ENCODE peak calls at places on chromosomes 11 and 22, in eight cellular contexts. R is GM13976; X is WTC11; S is fibroblast of pulmonary artery; L is CD8-positive, alpha-beta T cell; Y is lower lobe of right lung; W is cardiac muscle cell; F is heart left ventricle. H is an unnamed sample.

GRCh38 chr11:116687458-116688201 is 85.2 kb downstream of the BUD13 start:
- DNase-seq in R (no peak), X (peak; percentile 73), S (no peak), L (no peak), Y (no peak), W (no peak), F (no peak), H (no peak)

GRCh38 chr11:124724854-124725718 is 14.7 kb upstream of the NRGN start:
- DNase-seq in R (peak; percentile 53), X (no peak), S (no peak), L (no peak), Y (peak; percentile 83), W (no peak), F (peak; percentile 57), H (no peak)

GRCh38 chr11:75826463-75827220 is 11.6 kb downstream of the UVRAG start:
- DNase-seq in R (no peak), X (no peak), S (peak; percentile 73), L (no peak), Y (no peak), W (peak; percentile 70), F (no peak), H (no peak)

GRCh38 chr22:49617866-49618688 is 209.6 kb downstream of the BRD1 start:
- DNase-seq in R (no peak), X (peak; percentile 9), S (no peak), L (no peak), Y (no peak), W (no peak), F (no peak), H (no peak)

GRCh38 chr11:120178441-120179070 is 32.3 kb upstream of the OAF start:
- DNase-seq in R (peak; percentile 3), X (no peak), S (no peak), L (no peak), Y (no peak), W (no peak), F (no peak), H (no peak)

GRCh38 chr22:25622011-25622410 is 57.5 kb downstream of the GRK3 start:
- DNase-seq in R (no peak), X (no peak), S (peak; percentile 22), L (no peak), Y (no peak), W (peak; percentile 41), F (no peak), H (no peak)

GRCh38 chr11:61684870-61685610 is 4.8 kb downstream of the DAGLA start:
- DNase-seq in R (no peak), X (no peak), S (no peak), L (no peak), Y (no peak), W (no peak), F (no peak), H (no peak)

GRCh38 chr11:32231909-32232493 is 141.1 kb downstream of the RCN1 start:
- DNase-seq in R (peak; percentile 51), X (peak; percentile 64), S (peak; percentile 56), L (no peak), Y (no peak), W (peak; percentile 54), F (no peak), H (peak; percentile 48)

GRCh38 chr22:36344106-36344827 is 43.5 kb downstream of the MYH9 start:
- DNase-seq in R (no peak), X (no peak), S (no peak), L (no peak), Y (no peak), W (no peak), F (no peak), H (no peak)

GRCh38 chr11:63508009-63508408 is 2.1 kb downstream of the LGALS12 start:
- DNase-seq in R (peak; percentile 54), X (peak; percentile 68), S (no peak), L (no peak), Y (no peak), W (peak; percentile 65), F (peak; percentile 76), H (peak; percentile 35)

GRCh38 chr22:49639956-49640355 is 187.7 kb downstream of the BRD1 start:
- DNase-seq in R (no peak), X (no peak), S (no peak), L (no peak), Y (no peak), W (no peak), F (no peak), H (no peak)

GRCh38 chr11:126751242-126751641 is 249.3 kb downstream of the KIRREL3 start:
- DNase-seq in R (no peak), X (no peak), S (no peak), L (no peak), Y (no peak), W (no peak), F (no peak), H (no peak)

GRCh38 chr11:83663446-83663845 is 377.3 kb upstream of the CCDC90B start:
- DNase-seq in R (no peak), X (no peak), S (peak; percentile 0), L (no peak), Y (no peak), W (no peak), F (no peak), H (no peak)

GRCh38 chr11:11985016-11985715 is 23.3 kb downstream of the DKK3 start:
- DNase-seq in R (no peak), X (no peak), S (peak; percentile 77), L (no peak), Y (no peak), W (peak; percentile 75), F (no peak), H (peak; percentile 30)

GRCh38 chr11:28674432-28675076 is 566.4 kb downstream of the METTL15 start:
- DNase-seq in R (no peak), X (peak; percentile 56), S (peak; percentile 42), L (no peak), Y (no peak), W (peak; percentile 57), F (no peak), H (peak; percentile 61)

GRCh38 chr22:48276933-48277867 is 1514.8 kb downstream of the TBC1D22A start:
- DNase-seq in R (no peak), X (no peak), S (no peak), L (no peak), Y (no peak), W (no peak), F (no peak), H (no peak)

GRCh38 chr22:38614331-38615122 is 41.7 kb downstream of the FAM227A start:
- DNase-seq in R (peak; percentile 33), X (no peak), S (no peak), L (no peak), Y (no peak), W (no peak), F (no peak), H (no peak)

GRCh38 chr11:46920709-46921108 is 2.4 kb upstream of the LRP4 start:
- DNase-seq in R (no peak), X (no peak), S (peak; percentile 91), L (no peak), Y (no peak), W (peak; percentile 84), F (peak; percentile 40), H (peak; percentile 78)

GRCh38 chr22:37957232-37957631 is 3.7 kb downstream of the POLR2F start:
- DNase-seq in R (no peak), X (no peak), S (no peak), L (no peak), Y (no peak), W (no peak), F (no peak), H (no peak)

GRCh38 chr22:19579113-19579811 is 55.1 kb upstream of the CLDN5 start:
- DNase-seq in R (no peak), X (no peak), S (no peak), L (no peak), Y (no peak), W (no peak), F (no peak), H (no peak)

GRCh38 chr11:19367051-19367709 is 126.4 kb upstream of the E2F8 start:
- DNase-seq in R (no peak), X (no peak), S (peak; percentile 73), L (no peak), Y (no peak), W (no peak), F (no peak), H (peak; percentile 33)

GRCh38 chr11:9057888-9058287 is 33.5 kb downstream of the SCUBE2 start:
- DNase-seq in R (no peak), X (no peak), S (no peak), L (no peak), Y (no peak), W (no peak), F (no peak), H (no peak)

GRCh38 chr11:77473801-77474508 is at the start of gene PAK1:
- DNase-seq in R (peak; percentile 92), X (peak; percentile 95), S (peak; percentile 88), L (peak; percentile 87), Y (peak; percentile 93), W (peak; percentile 91), F (peak; percentile 86), H (peak; percentile 83)

GRCh38 chr11:3836903-3837302 is 3.9 kb downstream of the RHOG start:
- DNase-seq in R (peak; percentile 47), X (no peak), S (no peak), L (no peak), Y (peak; percentile 66), W (no peak), F (peak; percentile 72), H (no peak)

DNA sequence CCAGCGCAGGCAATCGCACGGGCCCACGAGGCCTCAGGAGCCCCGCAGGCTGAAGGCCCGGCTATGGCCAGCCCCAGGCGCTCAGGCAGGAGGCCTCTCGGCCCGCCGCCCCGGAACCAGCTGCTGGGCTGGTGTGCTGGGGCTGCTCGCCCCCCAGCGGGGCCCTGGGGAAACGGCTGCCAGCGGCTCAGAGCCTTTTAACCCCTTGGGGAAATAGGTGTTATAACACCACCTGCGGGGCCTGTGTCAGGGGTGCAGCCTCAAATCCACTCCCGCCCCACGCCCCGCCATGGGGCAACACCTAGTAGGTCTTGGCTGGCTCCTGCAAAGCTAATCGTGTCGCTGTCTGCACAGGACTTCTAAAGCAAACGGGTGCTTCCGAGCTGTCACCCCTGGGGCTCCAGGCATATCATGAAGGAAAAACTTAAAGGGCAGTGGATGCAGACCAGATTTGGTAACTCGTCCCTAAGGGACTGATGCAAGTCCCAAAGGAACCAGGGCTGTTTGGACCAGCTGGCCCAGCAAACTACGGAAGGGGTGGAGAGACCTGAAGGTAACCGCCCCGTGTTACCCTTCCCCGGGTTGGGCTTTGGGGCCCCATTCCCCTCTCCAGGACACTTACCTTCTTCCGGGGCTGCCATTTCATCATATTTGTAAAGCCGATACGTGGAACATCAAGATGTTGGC is 237.2 kb downstream of the TTC28 start:
- DNase-seq in R (peak; percentile 92), X (peak; percentile 85), S (peak; percentile 81), L (peak; percentile 19), Y (peak; percentile 88), W (peak; percentile 89), F (peak; percentile 91), H (peak; percentile 24)
- TF ChIP-seq CTCF in R (peak; percentile 71), X (peak; percentile 41), S (peak; percentile 66), L (peak; percentile 56), Y (peak; percentile 89), W (peak; percentile 84), F (peak; percentile 83), H (peak; percentile 35)

GRCh38 chr11:104823638-104824037 is 74.6 kb downstream of the CASP12 start:
- DNase-seq in R (no peak), X (no peak), S (no peak), L (no peak), Y (no peak), W (no peak), F (no peak), H (no peak)
- TF ChIP-seq CTCF in R (no peak), X (no peak), S (no peak), L (no peak), Y (no peak), W (no peak), F (no peak), H (no peak)

GRCh38 chr11:13701506-13701905 is 33.0 kb downstream of the FAR1 start:
- DNase-seq in R (no peak), X (no peak), S (no peak), L (no peak), Y (no peak), W (no peak), F (no peak), H (no peak)
- TF ChIP-seq CTCF in R (no peak), X (no peak), S (no peak), L (no peak), Y (no peak), W (no peak), F (no peak), H (no peak)

GRCh38 chr22:30882974-30883533 is 85.5 kb downstream of the MORC2 start:
- DNase-seq in R (no peak), X (no peak), S (no peak), L (no peak), Y (peak; percentile 24), W (no peak), F (no peak), H (no peak)
- TF ChIP-seq CTCF in R (no peak), X (no peak), S (no peak), L (no peak), Y (no peak), W (no peak), F (no peak), H (no peak)

H was measured in MCF 10A.